ENCODE peak calls at places on chromosomes 5 and 9, in five cellular contexts. S, Q, L, E and Y are unnamed samples.

GRCh38 chr5:170267431-170268152 is 30.0 kb downstream of the LCP2 start:
- DNase-seq in E (peak), S (peak), L (no peak), Q (peak), Y (peak)

GRCh38 chr5:131795879-131796792 is 681 bp downstream of the FNIP1 start:
- DNase-seq in E (no peak), Q (peak), L (peak), S (peak), Y (peak)

GRCh38 chr5:132134384-132134783 is 60.8 kb downstream of the CSF2 start:
- DNase-seq in S (no peak), Q (peak), E (no peak), L (no peak), Y (no peak)

GRCh38 chr5:157180374-157181264 is at the start of gene ITK:
- DNase-seq in L (no peak), Q (no peak), S (peak), E (no peak), Y (no peak)

GRCh38 chr5:103461223-103461622 is 101.4 kb downstream of the NUDT12 start:
- DNase-seq in E (no peak), Q (no peak), L (no peak), S (no peak), Y (no peak)

GRCh38 chr5:17256839-17257238 is 39.4 kb downstream of the BASP1 start:
- DNase-seq in L (no peak), Q (no peak), S (no peak), E (no peak), Y (no peak)

GRCh38 chr5:52672459-52672858 is 115.3 kb upstream of the ITGA1 start:
- DNase-seq in Q (no peak), S (no peak), L (no peak), E (no peak), Y (no peak)

GRCh38 chr5:1299511-1299850 is 4.6 kb upstream of the TERT start:
- DNase-seq in L (peak), E (no peak), S (no peak), Q (no peak), Y (no peak)

GRCh38 chr5:120091376-120091948 is 372.6 kb upstream of the PRR16 start:
- DNase-seq in S (no peak), L (no peak), E (no peak), Q (no peak), Y (no peak)

GRCh38 chr5:73264626-73265025 is 91.6 kb downstream of the TMEM174 start:
- DNase-seq in L (no peak), E (no peak), Q (no peak), S (no peak), Y (no peak)

GRCh38 chr5:167633931-167634341 is 657.5 kb upstream of the WWC1 start:
- DNase-seq in Q (peak), S (no peak), E (no peak), L (no peak), Y (no peak)

GRCh38 chr9:98547606-98548005 is 161.1 kb downstream of the GABBR2 start:
- DNase-seq in S (no peak), Q (no peak), L (no peak), E (no peak), Y (no peak)

GRCh38 chr5:115895821-115896220 is 54.1 kb downstream of the AP3S1 start:
- DNase-seq in L (no peak), Q (no peak), S (no peak), E (no peak), Y (no peak)

GRCh38 chr5:150670275-150670960 is 9.4 kb downstream of the MYOZ3 start:
- DNase-seq in E (no peak), S (no peak), L (no peak), Q (no peak), Y (no peak)

GRCh38 chr5:5348576-5348975 is 73.9 kb upstream of the ICE1 start:
- DNase-seq in E (no peak), Q (no peak), L (no peak), S (no peak), Y (no peak)

GRCh38 chr5:5352675-5353074 is 69.8 kb upstream of the ICE1 start:
- DNase-seq in Q (no peak), L (no peak), E (no peak), S (no peak), Y (no peak)

GRCh38 chr5:5348135-5348534 is 74.3 kb upstream of the ICE1 start:
- DNase-seq in L (no peak), E (no peak), Q (no peak), S (no peak), Y (no peak)

GRCh38 chr5:5351288-5352089 is 71.0 kb upstream of the ICE1 start:
- DNase-seq in L (no peak), Q (peak), S (no peak), E (no peak), Y (no peak)

GRCh38 chr5:5350101-5350500 is 72.4 kb upstream of the ICE1 start:
- DNase-seq in E (no peak), Q (peak), S (no peak), L (no peak), Y (no peak)
- TF ChIP-seq EP300 in E (no peak), Q (peak), S (no peak), L (no peak), Y (no peak)

GRCh38 chr5:14406554-14406849 is 175.1 kb upstream of the OTULINL start:
- DNase-seq in E (no peak), S (no peak), L (no peak), Q (no peak), Y (no peak)
- TF ChIP-seq EP300 in E (no peak), S (no peak), L (no peak), Q (no peak), Y (no peak)

GRCh38 chr9:10438955-10439354 is 173.8 kb downstream of the PTPRD start:
- DNase-seq in E (no peak), L (no peak), Q (no peak), S (no peak), Y (no peak)
- TF ChIP-seq EP300 in E (no peak), L (no peak), Q (no peak), S (no peak), Y (no peak)

GRCh38 chr5:98217138-98217537 is 556.3 kb upstream of the RGMB start:
- DNase-seq in E (no peak), L (no peak), Q (no peak), S (no peak), Y (no peak)

GRCh38 chr5:98214240-98215051 is 559.0 kb upstream of the RGMB start:
- DNase-seq in L (no peak), E (no peak), S (no peak), Q (no peak), Y (no peak)

DNA sequence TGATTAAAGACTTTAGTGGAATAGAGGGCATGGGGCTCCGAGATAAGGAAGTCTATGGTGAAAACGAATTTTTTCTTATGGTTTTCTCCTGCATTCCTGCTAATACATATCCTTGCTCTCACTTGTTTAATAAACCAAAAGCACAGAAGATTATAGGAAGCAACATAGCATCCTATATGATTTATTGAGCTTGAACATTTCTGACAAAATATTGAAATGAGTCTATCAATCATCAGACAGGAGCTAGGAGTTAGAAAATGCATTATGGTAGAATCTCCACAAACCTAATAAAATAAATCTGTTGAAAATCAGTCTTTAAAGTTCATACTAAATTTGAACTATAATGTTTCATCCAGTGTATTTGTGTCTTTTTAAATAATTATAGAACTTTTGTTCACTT is 554.6 kb upstream of the RGMB start:
- DNase-seq in S (no peak), E (no peak), Q (no peak), L (no peak), Y (no peak)
- TF ChIP-seq EP300 in S (no peak), E (no peak), Q (no peak), L (no peak), Y (no peak)